ENCODE peak calls at places on chromosomes 5 and 9, in five cellular contexts. One of them, this sample, is unnamed. For H3K27me3, the result is how much of the 10 kb centered on the place peaks cover.

GRCh38 chr9:36036780-36037579 is at the start of gene RECK:
- DNase-seq in H9: peak
- DNase-seq in BJ: no peak
- DNase-seq in small intestine: peak
- DNase-seq in spleen: peak
- DNase-seq in this sample: peak

GRCh38 chr5:83104031-83104430 is 26.7 kb downstream of the XRCC4 start:
- DNase-seq in BJ: no peak
- DNase-seq in spleen: no peak
- DNase-seq in H9: no peak
- DNase-seq in small intestine: no peak
- DNase-seq in this sample: no peak

GRCh38 chr5:139967353-139967752 is 75.7 kb downstream of the NRG2 start:
- DNase-seq in spleen: no peak
- DNase-seq in small intestine: no peak
- DNase-seq in H9: no peak
- DNase-seq in BJ: no peak
- DNase-seq in this sample: no peak

GRCh38 chr5:71475788-71476384 is 20.4 kb downstream of the BDP1 start:
- DNase-seq in spleen: no peak
- DNase-seq in small intestine: peak
- DNase-seq in BJ: no peak
- DNase-seq in H9: no peak
- DNase-seq in this sample: no peak

GRCh38 chr5:7015586-7016256 is 302.5 kb downstream of the TENT4A start:
- DNase-seq in spleen: no peak
- DNase-seq in small intestine: no peak
- DNase-seq in BJ: no peak
- DNase-seq in H9: peak
- DNase-seq in this sample: peak

GRCh38 chr9:111232997-111233790 is 96.8 kb downstream of the OR2K2 start:
- DNase-seq in small intestine: no peak
- DNase-seq in spleen: no peak
- DNase-seq in BJ: no peak
- DNase-seq in H9: no peak
- DNase-seq in this sample: no peak

GRCh38 chr5:14463629-14464028 is 118.0 kb upstream of the OTULINL start:
- DNase-seq in spleen: no peak
- DNase-seq in H9: no peak
- DNase-seq in small intestine: peak
- DNase-seq in BJ: no peak
- DNase-seq in this sample: peak

GRCh38 chr5:158560170-158560569 is 539.5 kb downstream of the EBF1 start:
- DNase-seq in small intestine: no peak
- DNase-seq in spleen: peak
- DNase-seq in H9: no peak
- DNase-seq in BJ: no peak
- DNase-seq in this sample: peak

GRCh38 chr9:494764-495163 is 280.1 kb downstream of the DOCK8 start:
- DNase-seq in spleen: no peak
- DNase-seq in small intestine: no peak
- DNase-seq in BJ: no peak
- DNase-seq in H9: no peak
- DNase-seq in this sample: no peak

GRCh38 chr5:126917918-126918623 is 112.3 kb downstream of the MARCHF3 start:
- DNase-seq in BJ: no peak
- DNase-seq in small intestine: peak
- DNase-seq in spleen: no peak
- DNase-seq in H9: peak
- DNase-seq in this sample: no peak

GRCh38 chr9:23492126-23493002 is 333.7 kb downstream of the ELAVL2 start:
- DNase-seq in H9: peak
- DNase-seq in spleen: no peak
- DNase-seq in small intestine: no peak
- DNase-seq in BJ: no peak
- DNase-seq in this sample: peak

GRCh38 chr9:70614786-70615565 is 200.5 kb upstream of the KLF9 start:
- DNase-seq in H9: no peak
- DNase-seq in BJ: no peak
- DNase-seq in spleen: no peak
- DNase-seq in small intestine: no peak
- DNase-seq in this sample: no peak

GRCh38 chr5:127097288-127097687 is 24.0 kb upstream of the C5orf63 start:
- DNase-seq in BJ: no peak
- DNase-seq in spleen: no peak
- DNase-seq in H9: no peak
- DNase-seq in small intestine: no peak
- DNase-seq in this sample: no peak

GRCh38 chr5:98635631-98636030 is 137.8 kb upstream of the RGMB start:
- DNase-seq in spleen: no peak
- DNase-seq in small intestine: peak
- DNase-seq in H9: no peak
- DNase-seq in BJ: no peak
- DNase-seq in this sample: no peak

GRCh38 chr5:154709368-154710305 is 45.5 kb upstream of the LARP1 start:
- DNase-seq in spleen: no peak
- DNase-seq in small intestine: no peak
- DNase-seq in BJ: no peak
- DNase-seq in H9: no peak
- DNase-seq in this sample: no peak

GRCh38 chr5:158796812-158797497 is 302.8 kb downstream of the EBF1 start:
- DNase-seq in H9: no peak
- DNase-seq in BJ: no peak
- DNase-seq in spleen: no peak
- DNase-seq in small intestine: no peak
- DNase-seq in this sample: no peak

GRCh38 chr5:35202319-35203111 is 27.8 kb downstream of the PRLR start:
- DNase-seq in H9: peak
- DNase-seq in small intestine: peak
- DNase-seq in BJ: peak
- DNase-seq in spleen: no peak
- DNase-seq in this sample: peak

GRCh38 chr5:142800776-142801494 is 30.8 kb downstream of the ARHGAP26 start:
- DNase-seq in H9: no peak
- DNase-seq in spleen: no peak
- DNase-seq in BJ: no peak
- DNase-seq in small intestine: peak
- DNase-seq in this sample: no peak

GRCh38 chr9:109143881-109144562 is 23.0 kb downstream of the FRRS1L start:
- DNase-seq in H9: peak
- DNase-seq in spleen: no peak
- DNase-seq in small intestine: peak
- DNase-seq in BJ: no peak
- DNase-seq in this sample: peak

GRCh38 chr5:75463726-75464125 is 47.7 kb downstream of the CERT1 start:
- DNase-seq in small intestine: no peak
- DNase-seq in BJ: no peak
- DNase-seq in spleen: no peak
- DNase-seq in H9: no peak
- DNase-seq in this sample: peak

GRCh38 chr9:80664327-80665210 is 1024.8 kb downstream of the TLE1 start:
- DNase-seq in spleen: no peak
- DNase-seq in BJ: no peak
- DNase-seq in small intestine: no peak
- DNase-seq in H9: no peak
- DNase-seq in this sample: no peak

GRCh38 chr5:131357739-131358561 is 94.1 kb downstream of the CDC42SE2 start:
- DNase-seq in small intestine: no peak
- DNase-seq in BJ: no peak
- DNase-seq in spleen: no peak
- DNase-seq in H9: no peak
- DNase-seq in this sample: no peak

GRCh38 chr9:19551124-19551929 is 142.5 kb downstream of the ACER2 start:
- DNase-seq in small intestine: no peak
- DNase-seq in spleen: no peak
- DNase-seq in H9: peak
- DNase-seq in BJ: no peak
- DNase-seq in this sample: no peak

GRCh38 chr5:57302643-57303042 is 128.8 kb downstream of the GPBP1 start:
- DNase-seq in spleen: no peak
- DNase-seq in H9: no peak
- DNase-seq in small intestine: no peak
- DNase-seq in BJ: no peak
- DNase-seq in this sample: no peak

GRCh38 chr5:73307645-73308346 is 134.8 kb downstream of the TMEM174 start:
- DNase-seq in small intestine: no peak
- DNase-seq in spleen: no peak
- DNase-seq in H9: no peak
- DNase-seq in BJ: no peak
- DNase-seq in this sample: no peak

GRCh38 chr5:73312872-73313510 is 135.6 kb downstream of the FOXD1 start:
- DNase-seq in H9: no peak
- DNase-seq in small intestine: no peak
- DNase-seq in spleen: no peak
- DNase-seq in BJ: no peak
- DNase-seq in this sample: no peak

GRCh38 chr5:73312146-73312871 is 136.3 kb downstream of the FOXD1 start:
- DNase-seq in spleen: no peak
- DNase-seq in BJ: no peak
- DNase-seq in H9: peak
- DNase-seq in small intestine: peak
- DNase-seq in this sample: no peak

GRCh38 chr5:73314395-73315195 is 134.0 kb downstream of the FOXD1 start:
- DNase-seq in small intestine: no peak
- DNase-seq in spleen: no peak
- DNase-seq in H9: no peak
- DNase-seq in BJ: no peak
- DNase-seq in this sample: no peak

GRCh38 chr5:73311291-73312110 is 137.1 kb downstream of the FOXD1 start:
- DNase-seq in spleen: no peak
- DNase-seq in small intestine: no peak
- DNase-seq in H9: peak
- DNase-seq in BJ: no peak
- DNase-seq in this sample: peak
- H3K27me3 ChIP-seq in spleen: half or more
- H3K27me3 ChIP-seq in small intestine: under half
- H3K27me3 ChIP-seq in H9: under half
- H3K27me3 ChIP-seq in BJ: under half
- H3K27me3 ChIP-seq in this sample: under half

GRCh38 chr5:1876708-1877433 is 5.9 kb downstream of the IRX4 start:
- DNase-seq in H9: no peak
- DNase-seq in spleen: no peak
- DNase-seq in BJ: no peak
- DNase-seq in small intestine: no peak
- DNase-seq in this sample: no peak
- H3K27me3 ChIP-seq in H9: half or more
- H3K27me3 ChIP-seq in spleen: half or more
- H3K27me3 ChIP-seq in BJ: half or more
- H3K27me3 ChIP-seq in small intestine: under half
- H3K27me3 ChIP-seq in this sample: under half

DNA sequence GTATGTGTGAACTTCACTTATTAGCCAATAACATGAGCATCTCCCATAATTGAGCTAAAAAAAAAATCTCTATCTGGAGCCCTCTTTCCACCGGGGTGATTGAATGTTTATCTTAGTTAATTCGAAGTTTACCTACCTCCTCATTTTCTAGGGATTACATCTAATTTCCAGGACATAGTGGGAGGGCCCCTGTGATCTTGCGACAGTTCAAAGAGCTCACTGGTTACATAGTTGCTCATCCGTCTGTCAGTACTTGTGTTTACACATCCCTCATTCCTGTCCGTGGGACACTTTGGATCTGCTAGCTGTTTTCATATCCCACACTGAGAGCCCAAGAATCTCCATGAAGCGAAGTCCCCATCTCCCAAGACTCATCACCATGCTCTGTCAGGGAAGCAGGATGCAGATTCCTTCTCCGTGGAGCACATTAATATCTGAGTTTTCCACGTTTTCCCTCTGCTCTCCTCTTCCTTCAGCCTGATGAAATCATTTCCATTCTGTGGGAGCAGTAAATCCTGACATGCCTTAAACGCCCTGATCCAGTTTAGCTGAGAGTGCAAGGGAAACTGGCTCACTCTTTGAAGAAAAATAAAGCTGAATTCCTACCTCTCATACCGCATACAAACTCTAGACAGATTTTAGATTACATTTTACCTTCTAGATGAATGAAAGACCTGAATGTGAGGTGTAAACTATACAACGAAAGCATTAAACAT is 10.2 kb upstream of the SFXN1 start:
- DNase-seq in BJ: no peak
- DNase-seq in spleen: no peak
- DNase-seq in small intestine: no peak
- DNase-seq in H9: no peak
- DNase-seq in this sample: no peak
- H3K27me3 ChIP-seq in BJ: under half
- H3K27me3 ChIP-seq in spleen: under half
- H3K27me3 ChIP-seq in small intestine: under half
- H3K27me3 ChIP-seq in H9: under half
- H3K27me3 ChIP-seq in this sample: half or more

DNA sequence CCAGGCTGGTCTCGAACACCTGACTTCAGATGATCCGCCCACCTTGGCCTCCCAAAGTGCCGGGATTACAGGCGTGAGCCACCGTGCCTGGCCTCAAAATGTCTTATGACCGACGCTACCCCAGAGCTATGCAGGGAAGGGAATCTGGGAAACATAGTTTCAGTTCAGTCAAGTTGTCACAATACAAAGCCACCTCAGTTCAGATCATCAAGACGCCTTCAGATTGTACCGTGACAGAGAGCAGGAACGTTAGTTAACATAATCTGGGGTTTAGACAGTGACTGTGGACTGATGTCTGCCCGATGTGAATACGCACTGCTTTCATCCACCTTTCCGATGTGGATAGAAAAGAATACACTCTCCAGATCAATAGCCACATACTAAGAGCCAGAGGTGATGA is 53.9 kb upstream of the NEK6 start:
- DNase-seq in H9: no peak
- DNase-seq in BJ: no peak
- DNase-seq in small intestine: no peak
- DNase-seq in spleen: no peak
- DNase-seq in this sample: no peak
- H3K27me3 ChIP-seq in H9: under half
- H3K27me3 ChIP-seq in BJ: under half
- H3K27me3 ChIP-seq in small intestine: under half
- H3K27me3 ChIP-seq in spleen: under half
- H3K27me3 ChIP-seq in this sample: under half

DNA sequence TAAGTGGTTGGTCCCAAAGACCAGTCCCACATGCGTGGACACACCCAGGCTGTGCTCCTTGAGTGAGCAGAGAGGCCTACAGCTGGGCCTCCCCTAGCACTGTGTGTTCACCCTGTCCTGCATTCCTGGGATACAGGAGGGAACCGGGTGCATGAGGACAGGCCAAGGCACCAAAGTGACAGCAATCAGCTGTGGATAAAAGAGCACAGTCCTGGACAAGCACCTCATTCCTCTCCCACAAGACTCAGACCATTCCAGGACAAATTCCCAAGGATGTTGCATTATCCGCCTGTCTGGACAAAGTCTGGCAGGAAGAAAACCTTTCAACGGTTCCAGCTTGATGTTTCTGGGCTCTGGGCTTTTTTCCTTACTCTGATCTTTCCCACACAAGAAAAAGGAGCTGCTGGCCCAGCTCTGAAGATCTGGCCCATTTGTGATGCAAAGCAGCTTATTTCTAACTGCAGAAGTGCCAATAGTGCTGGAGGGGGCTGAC is 273.2 kb downstream of the ENC1 start:
- DNase-seq in spleen: no peak
- DNase-seq in H9: no peak
- DNase-seq in small intestine: no peak
- DNase-seq in BJ: no peak
- DNase-seq in this sample: no peak
- H3K27me3 ChIP-seq in spleen: under half
- H3K27me3 ChIP-seq in H9: under half
- H3K27me3 ChIP-seq in small intestine: under half
- H3K27me3 ChIP-seq in BJ: under half
- H3K27me3 ChIP-seq in this sample: under half

This sample was measured in PC-9.